ENCODE peak calls at places on chromosome 15, in five cellular contexts. E, M, T, D and V are unnamed samples.
A peak's percentile ranks its signal among the peaks of the same experiment; 100 is the strongest.

GRCh38 chr15:75840659-75841058 is 2.6 kb upstream of the UBE2Q2 start:
- DNase-seq in E (no peak), M (no peak), D (peak; percentile 70), T (no peak), V (no peak)

GRCh38 chr15:66854012-66854965 is 152.3 kb downstream of the SMAD6 start:
- DNase-seq in E (peak; percentile 42), T (peak; percentile 53), M (no peak), D (no peak), V (no peak)

GRCh38 chr15:75431682-75432081 is 19.8 kb downstream of the SIN3A start:
- DNase-seq in D (peak; percentile 30), E (no peak), M (no peak), T (no peak), V (no peak)

GRCh38 chr15:69386284-69386683 is 27.9 kb upstream of the KIF23 start:
- DNase-seq in T (no peak), M (no peak), E (no peak), D (no peak), V (no peak)

GRCh38 chr15:92820233-92821021 is 79.7 kb upstream of the CHD2 start:
- DNase-seq in M (peak; percentile 95), D (peak; percentile 92), E (peak; percentile 94), T (peak; percentile 94), V (peak; percentile 98)

GRCh38 chr15:99928429-99928981 is 195.3 kb upstream of the LYSMD4 start:
- DNase-seq in M (peak; percentile 58), E (peak; percentile 53), T (peak; percentile 80), D (peak; percentile 74), V (peak; percentile 77)

GRCh38 chr15:42034628-42035177 is 13.9 kb upstream of the PLA2G4E start:
- DNase-seq in D (no peak), T (no peak), E (no peak), M (no peak), V (no peak)

GRCh38 chr15:81101894-81102815 is 31.9 kb upstream of the CFAP161 start:
- DNase-seq in D (no peak), M (no peak), E (no peak), T (no peak), V (no peak)

GRCh38 chr15:41935566-41936020 is 36.8 kb downstream of the EHD4 start:
- DNase-seq in E (no peak), M (no peak), T (no peak), D (peak; percentile 66), V (no peak)

GRCh38 chr15:48028712-48029111 is 92.1 kb upstream of the SLC24A5 start:
- DNase-seq in M (no peak), D (no peak), E (no peak), T (no peak), V (no peak)

GRCh38 chr15:58457466-58457965 is 25.7 kb downstream of the LIPC start:
- DNase-seq in T (no peak), D (peak; percentile 97), E (no peak), M (no peak), V (no peak)

GRCh38 chr15:31302029-31302657 is 24.5 kb upstream of the KLF13 start:
- DNase-seq in D (no peak), E (no peak), M (no peak), T (peak; percentile 39), V (no peak)

GRCh38 chr15:78524230-78524629 is 16.0 kb upstream of the PSMA4 start:
- DNase-seq in E (no peak), T (no peak), M (no peak), D (no peak), V (no peak)

GRCh38 chr15:86002444-86002843 is 77.2 kb upstream of the AGBL1 start:
- DNase-seq in E (no peak), T (no peak), D (no peak), M (no peak), V (no peak)

GRCh38 chr15:77838061-77838460 is 205.3 kb upstream of the LINGO1 start:
- DNase-seq in E (no peak), T (no peak), D (no peak), M (no peak), V (no peak)

GRCh38 chr15:50260969-50261496 is 4.5 kb downstream of the HDC start:
- DNase-seq in M (no peak), E (no peak), T (no peak), D (no peak), V (peak; percentile 7)

GRCh38 chr15:48963524-48964113 is at the start of gene SHC4:
- DNase-seq in M (peak; percentile 50), D (peak; percentile 88), T (no peak), E (peak; percentile 78), V (peak; percentile 38)

GRCh38 chr15:68113751-68114150 is 59.6 kb downstream of the PIAS1 start:
- DNase-seq in M (no peak), D (peak; percentile 30), E (no peak), T (no peak), V (no peak)

GRCh38 chr15:46413799-46414198 is 779.0 kb downstream of the SQOR start:
- DNase-seq in E (no peak), D (peak; percentile 40), T (no peak), M (no peak), V (no peak)

GRCh38 chr15:51103330-51103729 is 8.6 kb upstream of the TNFAIP8L3 start:
- DNase-seq in E (no peak), D (peak; percentile 76), M (no peak), T (no peak), V (no peak)

GRCh38 chr15:28942521-28943035 is 56.8 kb downstream of the APBA2 start:
- DNase-seq in M (no peak), T (no peak), D (no peak), E (peak; percentile 22), V (no peak)

GRCh38 chr15:49990835-49991540 is 128.0 kb downstream of the ATP8B4 start:
- DNase-seq in D (peak; percentile 74), M (no peak), T (no peak), E (no peak), V (peak; percentile 20)

GRCh38 chr15:35912196-35912595 is 366.2 kb upstream of the DPH6 start:
- DNase-seq in M (no peak), D (no peak), T (no peak), E (no peak), V (no peak)

DNA sequence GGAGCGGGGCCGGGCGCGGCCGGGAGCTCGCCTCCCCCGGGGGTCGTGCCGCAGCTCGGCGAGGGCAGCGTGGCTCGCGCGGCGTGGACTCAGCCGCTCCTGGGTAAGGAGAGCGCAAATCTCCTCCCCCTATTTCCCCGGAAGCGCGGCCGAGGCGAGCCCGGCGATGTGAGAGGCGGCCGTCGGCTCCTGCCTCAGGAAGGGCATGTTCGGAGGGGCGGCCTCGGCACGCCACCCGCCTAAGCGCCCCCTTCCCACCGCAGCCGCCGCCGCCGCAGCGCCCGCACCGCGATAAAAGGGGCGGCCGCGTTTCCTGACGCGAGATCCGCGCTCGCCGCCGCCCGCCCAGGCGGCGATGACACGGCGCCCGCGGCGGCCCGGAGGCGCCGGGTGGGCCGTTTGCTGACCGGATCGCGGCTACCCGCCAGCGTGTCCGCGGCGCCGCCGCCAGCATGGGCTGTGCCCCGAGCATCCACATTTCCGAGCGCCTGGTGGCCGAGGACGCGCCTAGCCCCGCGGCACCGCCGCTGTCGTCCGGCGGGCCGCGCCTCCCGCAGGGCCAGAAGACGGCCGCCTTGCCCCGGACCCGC is at the start of gene PDE8A:
- DNase-seq in M (peak; percentile 40), E (peak; percentile 40), D (peak; percentile 56), T (peak; percentile 69), V (peak; percentile 83)
- H2BK120ac ChIP-seq in M (peak within 1 kb of the TSS; percentile 62), E (no peak within 1 kb of the TSS), D (peak within 1 kb of the TSS; percentile 89), T (no peak within 1 kb of the TSS), V (peak within 1 kb of the TSS; percentile 92)

DNA sequence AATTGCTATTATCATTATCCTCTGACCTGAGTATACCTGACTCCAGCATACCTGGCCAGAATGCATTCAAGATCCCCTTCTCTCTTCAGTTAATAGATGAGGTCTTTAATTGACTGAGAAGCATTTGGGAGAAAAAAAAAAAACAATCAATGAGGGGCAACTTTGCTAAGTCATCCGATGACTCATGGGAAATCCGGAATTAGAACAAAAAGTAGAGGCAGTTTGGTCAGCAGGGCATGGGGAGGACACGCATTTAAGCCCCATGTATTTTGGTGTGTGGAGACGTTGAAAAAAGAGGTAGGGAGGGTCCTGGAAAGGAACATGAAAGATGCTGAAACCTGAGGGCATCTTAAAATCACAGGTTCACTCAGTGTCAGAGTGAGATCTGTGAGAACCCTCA is 256.2 kb downstream of the RORA start:
- DNase-seq in T (no peak), E (no peak), M (no peak), D (peak; percentile 65), V (no peak)
- H2AK5ac ChIP-seq in T (no peak overlapping the region), E (no peak overlapping the region), M (peak overlapping the region; percentile 36), D (no peak overlapping the region), V (no peak overlapping the region)

DNA sequence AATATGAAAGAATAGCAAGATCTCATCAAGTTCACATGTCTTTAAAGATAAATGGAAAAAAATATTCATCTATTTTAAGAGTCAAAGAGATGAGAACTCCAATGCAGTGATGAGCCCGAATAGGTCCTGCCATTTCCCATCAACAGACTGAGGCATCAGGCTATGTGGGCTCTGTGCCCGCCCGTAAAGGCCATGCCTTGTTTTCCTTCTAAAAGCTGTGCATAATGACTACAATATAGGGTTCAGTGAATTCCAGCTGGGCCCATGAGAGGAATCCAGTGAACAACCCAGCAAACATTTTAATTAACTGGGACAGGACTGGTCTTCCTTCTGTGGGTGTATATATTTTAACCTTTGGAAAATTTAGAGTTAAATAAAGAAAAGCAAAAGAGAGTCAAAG is 44.6 kb downstream of the RASGRP1 start:
- DNase-seq in M (no peak), D (no peak), E (no peak), T (no peak), V (no peak)
- H2BK12ac ChIP-seq in M (no peak overlapping the region), D (no peak overlapping the region), E (no peak overlapping the region), T (no peak overlapping the region), V (no peak overlapping the region)

GRCh38 chr15:56959318-56959648 is 40.8 kb downstream of the TCF12 start:
- DNase-seq in E (no peak), D (no peak), M (no peak), T (no peak), V (no peak)
- H2BK120ac ChIP-seq in E (no peak overlapping the region), D (no peak overlapping the region), M (no peak overlapping the region), T (no peak overlapping the region), V (no peak overlapping the region)

DNA sequence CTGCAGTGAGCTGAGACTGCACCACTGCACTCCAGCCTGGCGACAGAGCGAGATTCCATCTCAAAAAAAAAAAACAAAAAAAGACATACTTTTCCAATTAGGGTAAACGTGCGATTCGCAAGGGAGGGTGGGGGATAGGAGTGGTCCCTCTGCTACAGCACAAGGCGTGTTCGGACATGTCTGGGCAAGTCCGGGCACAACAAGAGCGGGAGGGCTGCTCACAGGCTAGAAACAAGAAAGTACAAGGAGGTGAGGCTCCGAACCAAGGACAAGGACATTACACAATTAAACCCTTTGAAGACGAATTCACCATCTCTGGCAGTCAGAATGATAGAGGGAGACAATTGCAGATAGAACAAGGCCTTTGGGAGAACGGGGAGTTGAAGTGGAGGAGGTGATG is 32.2 kb upstream of the BCL2A1 start:
- DNase-seq in E (peak; percentile 72), T (no peak), D (no peak), M (no peak), V (no peak)
- H2AK5ac ChIP-seq in E (no peak overlapping the region), T (peak overlapping the region; percentile 96), D (no peak overlapping the region), M (no peak overlapping the region), V (no peak overlapping the region)

DNA sequence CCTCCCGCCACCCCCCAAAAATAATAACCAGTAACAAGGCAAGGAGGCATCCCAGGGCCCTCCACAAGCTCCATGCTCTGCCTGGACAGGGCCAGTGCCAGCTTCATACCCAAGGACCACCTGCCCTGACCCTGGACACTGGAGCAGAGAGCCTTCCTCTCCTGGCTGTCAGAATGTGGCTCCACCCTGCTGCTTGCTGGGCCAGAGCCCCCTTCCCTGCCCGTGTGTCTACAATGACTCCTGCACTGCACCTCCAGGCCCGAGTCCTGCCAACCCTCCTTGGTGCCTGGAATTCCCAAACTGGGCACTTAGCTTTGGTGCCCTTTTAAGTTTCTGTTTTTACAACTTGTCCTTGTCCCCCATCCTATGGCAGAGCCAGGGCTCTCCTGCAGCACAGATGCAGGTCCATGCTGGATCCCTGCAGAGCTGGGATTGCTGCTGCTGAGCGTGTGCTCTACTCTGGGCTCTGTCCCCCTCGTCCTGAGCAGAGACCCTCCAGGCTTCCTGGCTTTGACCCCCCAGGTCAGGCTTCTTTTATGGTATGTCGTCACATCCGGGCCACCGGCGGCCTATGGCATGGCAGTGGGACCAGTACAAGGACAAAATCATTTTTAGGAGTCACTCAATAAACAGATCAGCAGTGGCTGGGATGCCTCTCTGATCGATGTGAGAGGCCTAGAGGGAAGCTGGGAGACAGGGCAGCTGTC is 11.4 kb upstream of the SNRPA1 start:
- DNase-seq in M (no peak), D (no peak), E (peak; percentile 18), T (peak; percentile 33), V (no peak)
- H2BK12ac ChIP-seq in M (no peak overlapping the region), D (no peak overlapping the region), E (no peak overlapping the region), T (peak overlapping the region; percentile 50), V (no peak overlapping the region)